ENCODE peak calls at places on chromosomes 5 and 9, in ten cellular contexts. K, D, O, V, P, I, J, H, F and C are unnamed samples.

GRCh38 chr9:81517954-81518353 is 171.4 kb downstream of the TLE1 start:
- DNase-seq in K (no peak), D (no peak), O (no peak), V (no peak), P (no peak), I (no peak), J (no peak), H (no peak), F (no peak), C (no peak)

GRCh38 chr5:124661317-124662141 is 84.9 kb downstream of the ZNF608 start:
- DNase-seq in K (no peak), D (no peak), O (peak; percentile 81), V (no peak), P (no peak), I (peak; percentile 97), J (no peak), H (peak; percentile 70), F (peak; percentile 76), C (peak; percentile 78)

GRCh38 chr5:73307645-73308346 is 134.8 kb downstream of the TMEM174 start:
- DNase-seq in K (no peak), D (no peak), O (no peak), V (no peak), P (no peak), I (no peak), J (no peak), H (no peak), F (no peak), C (no peak)

GRCh38 chr5:20601678-20602100 is 613.7 kb upstream of the CDH18 start:
- DNase-seq in K (no peak), D (no peak), O (no peak), V (no peak), P (no peak), I (peak; percentile 48), J (no peak), H (peak; percentile 57), F (no peak), C (no peak)

GRCh38 chr5:62466228-62466627 is 53.7 kb downstream of the IPO11 start:
- DNase-seq in K (no peak), D (no peak), O (no peak), V (no peak), P (no peak), I (no peak), J (no peak), H (peak; percentile 40), F (no peak), C (no peak)

GRCh38 chr9:83281306-83282255 is 218.6 kb upstream of the RASEF start:
- DNase-seq in K (no peak), D (peak; percentile 74), O (no peak), V (peak; percentile 41), P (no peak), I (peak; percentile 23), J (no peak), H (peak; percentile 63), F (peak; percentile 69), C (peak; percentile 30)

GRCh38 chr5:1732955-1733354 is 66.7 kb downstream of the MRPL36 start:
- DNase-seq in K (peak; percentile 20), D (no peak), O (no peak), V (no peak), P (no peak), I (no peak), J (no peak), H (no peak), F (no peak), C (no peak)

GRCh38 chr9:120877276-120878034 is 467 bp upstream of the PHF19 start:
- DNase-seq in K (peak; percentile 75), D (no peak), O (no peak), V (peak; percentile 70), P (peak; percentile 86), I (peak; percentile 74), J (peak; percentile 49), H (peak; percentile 60), F (peak; percentile 42), C (peak; percentile 68)

GRCh38 chr5:40547994-40548575 is 131.6 kb upstream of the PTGER4 start:
- DNase-seq in K (no peak), D (no peak), O (no peak), V (no peak), P (no peak), I (peak; percentile 52), J (no peak), H (no peak), F (no peak), C (no peak)

GRCh38 chr9:135288941-135289534 is 190.5 kb upstream of the PPP1R26 start:
- DNase-seq in K (no peak), D (no peak), O (peak; percentile 42), V (no peak), P (no peak), I (no peak), J (no peak), H (no peak), F (no peak), C (no peak)

GRCh38 chr5:136032564-136032963 is 3.8 kb downstream of the TGFBI start:
- DNase-seq in K (no peak), D (no peak), O (no peak), V (no peak), P (no peak), I (peak; percentile 69), J (peak; percentile 72), H (peak; percentile 96), F (peak; percentile 68), C (peak; percentile 55)

GRCh38 chr9:94606641-94607339 is 13.2 kb upstream of the FBP2 start:
- DNase-seq in K (peak; percentile 68), D (no peak), O (no peak), V (no peak), P (no peak), I (no peak), J (no peak), H (no peak), F (no peak), C (no peak)
- TF ChIP-seq CTCF in K (no peak), D (no peak), O (no peak), V (no peak), P (no peak), I (no peak), J (no peak), H (no peak), F (no peak), C (no peak)

GRCh38 chr9:19085295-19085694 is 17.4 kb downstream of the HAUS6 start:
- DNase-seq in K (no peak), D (no peak), O (peak; percentile 22), V (no peak), P (no peak), I (peak; percentile 23), J (no peak), H (peak; percentile 18), F (no peak), C (no peak)
- TF ChIP-seq CTCF in K (peak; percentile 61), D (no peak), O (peak; percentile 43), V (peak; percentile 9), P (peak; percentile 43), I (peak; percentile 50), J (no peak), H (peak; percentile 25), F (no peak), C (no peak)

DNA sequence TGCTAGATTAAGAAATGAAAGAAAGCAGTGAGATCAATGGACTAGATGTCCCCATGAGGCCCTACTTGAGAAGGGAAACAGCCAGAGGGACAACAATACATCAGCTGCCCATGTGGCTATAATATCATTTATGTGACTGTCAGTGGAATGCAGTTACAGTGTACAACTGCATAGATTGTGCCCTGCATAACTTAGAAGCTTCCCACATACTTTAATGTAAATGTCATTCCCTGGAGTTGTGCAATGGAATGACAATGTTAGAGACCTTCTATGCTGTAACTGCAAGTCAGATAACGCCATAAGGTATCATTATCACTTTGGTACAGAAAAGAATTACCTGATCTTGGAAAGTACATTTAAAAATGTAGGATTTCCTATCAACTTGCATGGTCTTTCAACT is 67.4 kb downstream of the FBN2 start:
- DNase-seq in K (no peak), D (no peak), O (no peak), V (no peak), P (no peak), I (no peak), J (no peak), H (peak; percentile 64), F (peak; percentile 51), C (no peak)
- TF ChIP-seq CTCF in K (no peak), D (no peak), O (no peak), V (no peak), P (no peak), I (no peak), J (no peak), H (no peak), F (no peak), C (no peak)

GRCh38 chr5:59587489-59588337 is 305.8 kb downstream of the PDE4D start:
- DNase-seq in K (peak; percentile 75), D (peak; percentile 51), O (no peak), V (peak; percentile 33), P (peak; percentile 14), I (peak; percentile 92), J (no peak), H (peak; percentile 58), F (peak; percentile 77), C (peak; percentile 77)
- TF ChIP-seq CTCF in K (no peak), D (no peak), O (no peak), V (no peak), P (no peak), I (peak; percentile 35), J (no peak), H (peak; percentile 17), F (peak; percentile 14), C (no peak)

GRCh38 chr9:129568560-129569505 is 52.1 kb downstream of the C9orf50 start:
- DNase-seq in K (no peak), D (no peak), O (no peak), V (peak; percentile 43), P (peak; percentile 22), I (peak; percentile 78), J (no peak), H (no peak), F (no peak), C (peak; percentile 78)
- TF ChIP-seq CTCF in K (no peak), D (no peak), O (no peak), V (no peak), P (no peak), I (no peak), J (no peak), H (no peak), F (no peak), C (no peak)